ENCODE peak calls at places on chromosomes 7 and 10, in six cellular contexts. I is heart right ventricle; L is CD4-positive, alpha-beta memory T cell; N is PC-3; Q is heart left ventricle; A is GM12878. Y is an unnamed sample. For H3K9me3, the result is how much of the 10 kb centered on the place peaks cover.

GRCh38 chr10:99983280-99983988 is 26.3 kb downstream of the DNMBP start:
- DNase-seq in I (peak), L (no peak), N (no peak), Q (peak), A (peak), Y (no peak)

GRCh38 chr7:139657749-139658148 is 120.0 kb downstream of the HIPK2 start:
- DNase-seq in I (no peak), L (no peak), N (no peak), Q (no peak), A (no peak), Y (no peak)

GRCh38 chr10:98487692-98488091 is 41.0 kb upstream of the HPS1 start:
- DNase-seq in I (no peak), L (no peak), N (no peak), Q (no peak), A (no peak), Y (no peak)

GRCh38 chr10:48607356-48608278 is 2.7 kb upstream of the ARHGAP22 start:
- DNase-seq in I (no peak), L (no peak), N (peak), Q (no peak), A (no peak), Y (no peak)

GRCh38 chr7:129497156-129497555 is 5.2 kb upstream of the SMKR1 start:
- DNase-seq in I (no peak), L (no peak), N (no peak), Q (no peak), A (no peak), Y (no peak)

GRCh38 chr7:99562832-99563231 is 4.4 kb downstream of the ZNF655 start:
- DNase-seq in I (no peak), L (no peak), N (peak), Q (no peak), A (no peak), Y (peak)

GRCh38 chr10:14603539-14604102 is 171.1 kb downstream of the FAM107B start:
- DNase-seq in I (peak), L (peak), N (peak), Q (no peak), A (no peak), Y (no peak)

GRCh38 chr7:92075455-92076158 is 58.7 kb downstream of the CYP51A1 start:
- DNase-seq in I (no peak), L (no peak), N (peak), Q (no peak), A (peak), Y (no peak)

GRCh38 chr10:6522230-6522629 is 57.8 kb downstream of the PRKCQ start:
- DNase-seq in I (no peak), L (no peak), N (peak), Q (no peak), A (no peak), Y (no peak)

GRCh38 chr10:37234692-37235091 is 109.3 kb downstream of the ANKRD30A start:
- DNase-seq in I (no peak), L (no peak), N (no peak), Q (no peak), A (no peak), Y (no peak)

GRCh38 chr7:70456729-70457128 is 675.2 kb upstream of the GALNT17 start:
- DNase-seq in I (no peak), L (peak), N (no peak), Q (no peak), A (no peak), Y (no peak)

GRCh38 chr10:58412502-58412961 is 27.3 kb downstream of the TFAM start:
- DNase-seq in I (no peak), L (no peak), N (peak), Q (no peak), A (no peak), Y (no peak)

GRCh38 chr10:44010873-44011602 is 362.4 kb upstream of the ZNF32 start:
- DNase-seq in I (no peak), L (no peak), N (peak), Q (peak), A (peak), Y (no peak)

GRCh38 chr7:112080974-112081373 is 125.2 kb downstream of the DOCK4 start:
- DNase-seq in I (no peak), L (no peak), N (peak), Q (no peak), A (peak), Y (no peak)

GRCh38 chr7:95811846-95812445 is 39.6 kb downstream of the DYNC1I1 start:
- DNase-seq in I (no peak), L (no peak), N (no peak), Q (no peak), A (no peak), Y (no peak)

GRCh38 chr10:29948971-29949370 is 110.4 kb downstream of the JCAD start:
- DNase-seq in I (no peak), L (no peak), N (peak), Q (no peak), A (no peak), Y (no peak)

GRCh38 chr7:86747698-86748097 is 104.0 kb downstream of the GRM3 start:
- DNase-seq in I (no peak), L (no peak), N (no peak), Q (no peak), A (no peak), Y (no peak)

GRCh38 chr7:44114586-44115310 is 8.6 kb downstream of the POLD2 start:
- DNase-seq in I (peak), L (no peak), N (no peak), Q (peak), A (no peak), Y (no peak)

GRCh38 chr10:124166431-124167125 is 73.2 kb upstream of the CHST15 start:
- DNase-seq in I (no peak), L (no peak), N (no peak), Q (no peak), A (no peak), Y (no peak)

GRCh38 chr10:90856964-90857634 is 740 bp downstream of the HTR7 start:
- DNase-seq in I (peak), L (peak), N (no peak), Q (no peak), A (no peak), Y (no peak)

GRCh38 chr7:68679456-68680234 is 918.6 kb upstream of the AUTS2 start:
- DNase-seq in I (no peak), L (no peak), N (no peak), Q (peak), A (no peak), Y (no peak)

GRCh38 chr10:107790271-107790670 is 625.8 kb upstream of the SORCS1 start:
- DNase-seq in I (no peak), L (no peak), N (no peak), Q (no peak), A (no peak), Y (no peak)

GRCh38 chr10:59340279-59340678 is 22.1 kb downstream of the FAM13C start:
- DNase-seq in I (no peak), L (no peak), N (no peak), Q (no peak), A (no peak), Y (no peak)

GRCh38 chr7:101156866-101157589 is 2.8 kb downstream of the AP1S1 start:
- DNase-seq in I (no peak), L (no peak), N (peak), Q (no peak), A (no peak), Y (no peak)

GRCh38 chr7:92740134-92740533 is 96.2 kb downstream of the CDK6 start:
- DNase-seq in I (no peak), L (no peak), N (no peak), Q (no peak), A (no peak), Y (no peak)

GRCh38 chr7:151553356-151553755 is 33.7 kb upstream of the RHEB start:
- DNase-seq in I (no peak), L (no peak), N (no peak), Q (no peak), A (no peak), Y (no peak)

GRCh38 chr7:40192036-40192435 is 57.2 kb downstream of the SUGCT start:
- DNase-seq in I (no peak), L (no peak), N (no peak), Q (no peak), A (no peak), Y (no peak)

GRCh38 chr10:68666280-68666760 is 54.7 kb upstream of the CCAR1 start:
- DNase-seq in I (no peak), L (no peak), N (peak), Q (no peak), A (no peak), Y (no peak)

GRCh38 chr7:112134039-112134438 is 72.2 kb downstream of the DOCK4 start:
- DNase-seq in I (no peak), L (no peak), N (no peak), Q (no peak), A (no peak), Y (no peak)

GRCh38 chr10:92787557-92788152 is 60.7 kb upstream of the EXOC6 start:
- DNase-seq in I (no peak), L (no peak), N (no peak), Q (no peak), A (no peak), Y (no peak)

GRCh38 chr7:75650062-75650461 is 88.7 kb downstream of the HIP1 start:
- DNase-seq in I (no peak), L (no peak), N (no peak), Q (no peak), A (no peak), Y (no peak)

GRCh38 chr7:40733578-40733977 is 598.8 kb downstream of the SUGCT start:
- DNase-seq in I (no peak), L (no peak), N (no peak), Q (no peak), A (no peak), Y (no peak)

GRCh38 chr10:128036746-128037542 is 89.3 kb downstream of the MKI67 start:
- DNase-seq in I (no peak), L (no peak), N (peak), Q (no peak), A (no peak), Y (no peak)

GRCh38 chr7:36360244-36360643 is 29.4 kb upstream of the ANLN start:
- DNase-seq in I (no peak), L (no peak), N (no peak), Q (no peak), A (no peak), Y (no peak)

GRCh38 chr10:127798116-127798515 is 61.1 kb downstream of the FOXI2 start:
- DNase-seq in I (no peak), L (no peak), N (no peak), Q (no peak), A (no peak), Y (no peak)

GRCh38 chr7:16345979-16346958 is 75.1 kb downstream of the CRPPA start:
- DNase-seq in I (no peak), L (no peak), N (peak), Q (no peak), A (no peak), Y (no peak)

GRCh38 chr10:86218842-86219241 is 147.8 kb downstream of the GRID1 start:
- DNase-seq in I (no peak), L (no peak), N (no peak), Q (no peak), A (no peak), Y (no peak)

GRCh38 chr7:63925626-63926460 is 72.8 kb upstream of the ZNF722 start:
- DNase-seq in I (peak), L (peak), N (peak), Q (peak), A (no peak), Y (peak)

GRCh38 chr7:99224263-99224947 is 16.5 kb upstream of the KPNA7 start:
- DNase-seq in I (no peak), L (no peak), N (peak), Q (no peak), A (peak), Y (no peak)

GRCh38 chr7:149261829-149262617 is at the start of gene ZNF783:
- DNase-seq in I (peak), L (peak), N (peak), Q (peak), A (peak), Y (peak)

DNA sequence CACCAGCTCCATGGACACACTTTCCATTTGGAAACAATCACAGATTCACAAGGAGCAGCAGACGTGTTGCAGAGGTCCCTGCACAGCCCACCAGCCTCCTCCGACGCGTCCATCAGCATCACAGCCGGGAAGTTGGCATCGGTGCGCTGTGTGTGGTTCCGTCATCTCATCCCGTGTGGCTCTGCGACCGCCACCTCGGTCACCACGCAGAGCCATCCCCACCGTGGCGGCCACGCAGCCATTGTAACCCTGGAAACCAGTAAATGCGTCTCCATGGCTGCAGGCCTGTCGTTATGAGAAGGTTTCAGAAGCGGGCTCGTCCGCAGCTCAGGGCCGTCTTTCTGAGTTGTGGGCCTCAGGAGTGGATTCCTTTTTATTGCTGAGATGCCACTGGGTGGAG is 36.0 kb downstream of the FOXK1 start:
- DNase-seq in I (no peak), L (no peak), N (no peak), Q (no peak), A (no peak), Y (no peak)
- H3K27ac ChIP-seq in I (no peak), L (no peak), N (no peak), Q (no peak), A (no peak), Y (no peak)

GRCh38 chr10:130141038-130141437 is 4.8 kb downstream of the GLRX3 start:
- DNase-seq in I (no peak), L (no peak), N (no peak), Q (no peak), A (no peak), Y (no peak)

GRCh38 chr10:130141460-130141859 is 5.3 kb downstream of the GLRX3 start:
- DNase-seq in I (no peak), L (no peak), N (no peak), Q (no peak), A (no peak), Y (no peak)

GRCh38 chr10:130141878-130142277 is 5.7 kb downstream of the GLRX3 start:
- DNase-seq in I (no peak), L (no peak), N (no peak), Q (no peak), A (no peak), Y (no peak)

GRCh38 chr10:130138479-130138866 is 2.3 kb downstream of the GLRX3 start:
- DNase-seq in I (no peak), L (no peak), N (peak), Q (no peak), A (no peak), Y (no peak)

DNA sequence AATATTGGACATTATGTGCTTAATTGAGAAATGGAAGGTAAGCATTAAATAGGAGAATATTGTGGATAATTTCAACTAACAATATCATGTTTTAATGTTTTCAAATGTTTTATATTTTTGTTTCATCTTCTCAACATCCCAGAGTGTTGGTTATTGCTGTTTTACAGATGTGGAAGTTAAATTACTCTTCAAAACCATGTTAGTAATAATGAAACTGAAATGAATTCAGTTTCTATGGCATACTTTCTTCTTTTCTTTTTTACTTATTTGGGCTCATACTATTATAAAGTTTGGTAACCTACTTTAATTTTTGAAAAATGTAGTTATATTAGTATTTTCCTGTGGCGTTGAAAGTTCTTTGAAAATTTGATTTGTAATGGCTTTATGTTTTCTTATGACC is 4.2 kb downstream of the GLRX3 start:
- DNase-seq in I (no peak), L (no peak), N (no peak), Q (no peak), A (no peak), Y (no peak)
- H3K4me3 ChIP-seq in I (no peak), L (no peak), N (no peak), Q (no peak), A (peak), Y (no peak)

DNA sequence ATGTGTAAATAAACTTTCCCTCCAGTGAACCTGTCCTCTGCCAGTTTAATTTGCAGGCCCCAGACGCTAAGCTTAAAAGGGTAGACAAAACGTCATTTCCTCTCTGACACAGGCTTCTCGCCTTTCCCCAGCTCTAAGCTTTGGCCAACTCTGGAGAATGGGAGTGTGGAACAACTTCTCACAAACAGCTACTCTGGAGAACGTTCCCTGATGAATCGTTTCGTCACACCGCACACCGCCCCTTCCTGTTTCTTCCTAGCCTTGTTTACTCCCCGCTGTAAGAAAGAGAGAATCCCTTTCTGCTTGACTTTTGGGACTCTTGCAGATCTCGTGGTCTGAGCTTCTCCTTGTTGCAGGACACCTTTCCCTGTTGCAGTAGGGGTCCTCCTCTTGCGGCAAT is 564.2 kb downstream of the TCERG1L start:
- DNase-seq in I (no peak), L (no peak), N (no peak), Q (no peak), A (no peak), Y (no peak)
- H3K9me3 ChIP-seq in I (under half), L (under half), N (under half), Q (under half), A (under half), Y (under half)

DNA sequence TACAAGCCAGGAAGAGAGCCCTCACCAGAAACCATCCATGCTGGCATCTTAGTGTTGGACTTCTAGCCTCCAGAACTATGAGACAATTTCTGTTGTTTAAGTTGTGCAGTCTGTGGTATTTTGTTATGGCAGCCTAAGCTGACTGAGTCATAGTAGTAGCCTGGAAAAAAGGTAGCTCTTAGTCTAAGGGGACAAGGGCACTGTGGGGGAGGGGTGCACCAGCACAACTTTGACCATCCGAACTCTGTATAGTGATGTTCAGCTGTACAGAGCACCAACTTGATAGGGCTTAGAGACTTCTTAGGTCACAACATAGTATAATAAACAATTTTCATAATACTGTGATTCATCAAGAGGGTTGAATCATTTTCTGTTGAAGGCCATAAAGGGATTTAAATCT is 14.3 kb downstream of the EIF4EBP2 start:
- DNase-seq in I (no peak), L (no peak), N (peak), Q (no peak), A (no peak), Y (no peak)
- H3K27ac ChIP-seq in I (no peak), L (no peak), N (peak), Q (no peak), A (no peak), Y (no peak)

GRCh38 chr7:8175929-8176369 is 86.0 kb downstream of the ICA1 start:
- DNase-seq in I (no peak), L (no peak), N (no peak), Q (no peak), A (no peak), Y (no peak)

GRCh38 chr7:8168336-8168735 is 93.6 kb downstream of the ICA1 start:
- DNase-seq in I (no peak), L (no peak), N (no peak), Q (no peak), A (no peak), Y (no peak)

GRCh38 chr7:8176370-8177081 is 85.4 kb downstream of the ICA1 start:
- DNase-seq in I (no peak), L (peak), N (no peak), Q (no peak), A (peak), Y (peak)

GRCh38 chr7:8177109-8177933 is 84.6 kb downstream of the ICA1 start:
- DNase-seq in I (no peak), L (peak), N (no peak), Q (no peak), A (no peak), Y (peak)

DNA sequence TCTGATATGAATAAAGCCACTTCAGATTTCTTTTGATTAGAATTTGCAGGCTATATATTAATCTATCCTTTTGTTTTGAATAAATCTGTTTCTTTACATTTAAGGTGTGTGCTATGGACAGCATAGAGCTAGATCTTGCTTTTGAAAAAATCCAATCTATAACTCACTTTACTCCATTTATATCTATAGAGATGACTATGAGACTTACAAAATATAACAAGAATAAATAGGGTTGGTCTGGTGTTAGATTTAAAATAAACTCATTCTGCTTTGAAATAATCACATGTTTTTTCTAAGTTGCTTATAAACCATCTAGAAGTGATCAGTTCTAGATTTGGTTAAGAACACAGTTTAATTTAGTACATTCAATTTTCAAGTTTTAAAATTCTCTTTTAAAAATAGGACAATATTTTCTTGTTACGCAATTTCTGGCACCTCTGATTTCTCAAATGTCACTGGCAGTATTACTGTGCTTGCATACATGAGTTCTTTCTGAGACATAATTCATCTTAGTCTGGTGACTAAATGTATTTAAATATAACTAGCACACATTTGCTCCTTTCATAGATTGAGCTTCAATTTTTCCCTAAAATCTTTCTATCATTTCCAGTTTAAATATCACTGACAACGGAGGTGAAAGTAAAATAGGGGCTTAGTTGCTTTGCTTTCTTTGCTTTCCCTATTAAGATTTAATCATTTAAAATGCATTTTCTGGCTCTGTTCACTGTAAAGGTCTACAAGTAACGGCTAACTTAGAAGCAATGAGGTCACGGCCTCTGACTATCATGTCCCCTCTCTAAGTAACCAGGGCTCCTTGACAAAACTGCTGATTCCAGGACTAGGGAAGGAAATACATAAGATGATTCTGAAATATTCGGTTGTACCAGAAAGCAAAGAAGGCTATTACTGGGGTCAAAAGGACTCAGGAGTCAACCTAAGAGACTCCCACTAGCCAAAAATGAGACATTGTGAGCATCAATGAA is 89.3 kb downstream of the ICA1 start:
- DNase-seq in I (no peak), L (no peak), N (no peak), Q (no peak), A (no peak), Y (no peak)
- H3K4me3 ChIP-seq in I (no peak), L (no peak), N (no peak), Q (no peak), A (no peak), Y (no peak)